ENCODE peak calls at places on chromosome 15, in ten cellular contexts. H is neural crest cell, J is AG09319, N is esophagus squamous epithelium, A is HFF-Myc, C is pancreas, P is left ventricle myocardium inferior, F is WTC11, Y is ovary, X is AG04450. T is an unnamed sample.

GRCh38 chr15:62099171-62099601 is 32.4 kb downstream of the C2CD4A start:
- DNase-seq in P (no peak), J (no peak), Y (no peak), N (no peak), C (no peak), A (peak; percentile 65), X (no peak), H (no peak), F (no peak), T (no peak)

GRCh38 chr15:34240537-34240936 is 15.7 kb downstream of the EMC4 start:
- DNase-seq in X (no peak), J (no peak), F (no peak), N (no peak), A (no peak), C (no peak), P (no peak), Y (no peak), H (no peak), T (no peak)

GRCh38 chr15:60392601-60392985 is 5.2 kb downstream of the ANXA2 start:
- DNase-seq in H (no peak), C (no peak), X (no peak), A (no peak), P (no peak), N (no peak), Y (no peak), J (no peak), F (no peak), T (no peak)

GRCh38 chr15:85579957-85580694 is 199.7 kb downstream of the AKAP13 start:
- DNase-seq in J (no peak), P (peak; percentile 35), X (no peak), C (peak; percentile 63), A (no peak), N (no peak), Y (no peak), H (no peak), F (no peak), T (no peak)

GRCh38 chr15:89781055-89781454 is 4.9 kb downstream of the MESP2 start:
- DNase-seq in A (no peak), F (no peak), Y (no peak), N (no peak), J (no peak), P (no peak), X (no peak), C (no peak), H (no peak), T (no peak)

GRCh38 chr15:71651750-71652186 is 158.6 kb upstream of the NR2E3 start:
- DNase-seq in N (no peak), A (peak; percentile 56), J (peak; percentile 61), X (peak; percentile 66), P (no peak), C (no peak), Y (no peak), F (peak; percentile 37), H (peak; percentile 15), T (peak; percentile 41)

GRCh38 chr15:70486451-70487379 is 276.6 kb downstream of the UACA start:
- DNase-seq in P (peak; percentile 30), X (peak; percentile 49), N (peak; percentile 11), J (peak; percentile 65), A (no peak), H (no peak), F (no peak), C (no peak), Y (no peak), T (no peak)

GRCh38 chr15:71043373-71043772 is 71.9 kb upstream of the THSD4 start:
- DNase-seq in J (no peak), N (no peak), F (no peak), A (no peak), X (no peak), P (no peak), C (no peak), H (no peak), Y (no peak), T (no peak)

GRCh38 chr15:31377030-31377429 is 50.4 kb downstream of the KLF13 start:
- DNase-seq in C (no peak), P (peak; percentile 13), N (no peak), F (no peak), H (no peak), J (no peak), A (no peak), Y (no peak), X (no peak), T (no peak)

GRCh38 chr15:91855241-91855640 is 1.7 kb downstream of the SLCO3A1 start:
- DNase-seq in H (no peak), X (no peak), J (no peak), A (no peak), P (no peak), F (no peak), Y (no peak), N (no peak), C (no peak), T (no peak)

GRCh38 chr15:57364282-57365007 is 11.9 kb upstream of the CGNL1 start:
- DNase-seq in P (no peak), H (no peak), Y (no peak), C (no peak), N (no peak), J (no peak), X (no peak), A (no peak), F (peak; percentile 56), T (no peak)

GRCh38 chr15:56741541-56741940 is 8.2 kb upstream of the ZNF280D start:
- DNase-seq in Y (no peak), F (no peak), P (no peak), C (no peak), H (no peak), X (no peak), N (no peak), A (no peak), J (no peak), T (no peak)

DNA sequence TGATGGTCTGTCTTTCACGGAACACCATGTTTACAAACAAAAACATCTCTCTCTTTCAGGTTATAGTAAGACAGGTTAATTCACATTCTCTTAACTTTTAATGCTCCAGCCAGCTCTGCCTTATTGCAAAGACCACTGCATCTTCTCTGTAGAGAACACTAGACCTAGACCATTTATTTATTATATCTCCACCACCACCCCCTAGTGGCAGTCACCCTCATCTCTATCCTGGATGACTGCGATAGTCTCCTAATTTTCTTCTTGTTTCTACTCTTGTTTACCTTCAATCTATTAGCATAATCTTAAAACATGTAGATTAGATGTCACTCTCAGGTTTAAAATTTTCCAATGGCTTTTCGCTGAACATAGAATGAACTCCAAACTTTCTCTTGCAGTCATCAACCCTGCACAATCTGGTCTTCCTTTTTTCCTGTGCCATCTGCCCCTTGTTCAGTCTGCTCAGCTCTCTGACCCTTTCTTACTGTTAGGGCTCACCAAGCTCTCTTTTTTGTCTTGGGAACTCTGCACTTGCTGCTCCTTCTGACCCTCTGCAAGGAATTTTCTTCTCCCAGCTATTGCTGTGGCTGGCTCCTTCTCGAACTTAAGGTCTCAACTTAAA is 155.6 kb downstream of the SQOR start:
- DNase-seq in P (peak; percentile 17), H (peak; percentile 20), F (peak; percentile 42), A (no peak), N (no peak), J (no peak), Y (no peak), X (no peak), C (no peak), T (no peak)
- TF ChIP-seq CTCF in P (peak; percentile 78), H (peak; percentile 68), F (peak; percentile 35), A (peak; percentile 47), N (peak; percentile 41), J (peak; percentile 45), Y (no peak), X (peak; percentile 59), C (no peak), T (no peak)

DNA sequence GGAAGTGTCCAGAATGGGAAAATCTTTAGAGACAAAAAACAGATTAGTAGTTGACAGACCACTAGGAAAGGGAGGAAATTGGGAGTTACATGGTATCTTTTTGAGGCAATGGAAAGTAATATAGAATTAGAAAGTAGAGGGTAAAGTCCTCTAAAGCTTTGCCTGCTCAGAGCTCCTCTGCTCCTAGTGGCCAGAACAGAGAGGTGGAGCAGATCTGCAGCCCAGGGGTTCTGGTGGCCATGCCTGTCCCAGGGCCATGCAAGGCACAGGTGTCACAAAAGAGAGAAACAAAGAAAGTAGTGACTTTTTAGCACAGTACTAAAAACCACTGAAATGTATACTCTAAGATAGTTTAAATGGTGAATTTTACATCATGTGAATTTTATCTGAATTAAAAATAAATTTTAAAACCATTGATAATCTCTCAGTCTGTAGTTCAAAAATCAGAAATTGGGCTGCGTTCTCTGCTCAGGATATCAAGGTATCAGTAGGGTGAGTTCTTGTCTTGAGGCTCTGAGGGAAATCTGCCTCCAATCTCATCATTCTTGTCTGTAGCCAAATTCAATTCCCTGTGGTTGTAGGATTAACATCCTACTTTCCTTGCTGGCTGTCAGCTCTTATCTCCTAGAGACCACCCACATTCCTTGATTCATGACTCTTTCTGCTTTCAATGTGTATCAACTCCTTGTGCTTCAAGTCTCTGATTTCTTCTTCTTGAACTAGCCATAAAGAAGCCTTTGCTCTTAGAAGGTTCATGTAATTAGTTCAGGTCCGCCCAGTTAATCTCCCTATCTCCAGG is 23.6 kb downstream of the PYGO1 start:
- DNase-seq in C (no peak), N (no peak), H (no peak), X (no peak), F (peak; percentile 22), J (no peak), A (no peak), P (no peak), Y (no peak), T (no peak)
- TF ChIP-seq CTCF in C (no peak), N (no peak), H (peak; percentile 23), X (no peak), F (no peak), J (no peak), A (peak; percentile 8), P (no peak), Y (no peak), T (no peak)

GRCh38 chr15:81155375-81156218 is 21.5 kb downstream of the CFAP161 start:
- DNase-seq in F (no peak), Y (peak; percentile 43), N (no peak), J (peak; percentile 58), P (no peak), C (no peak), H (peak; percentile 3), X (peak; percentile 46), A (no peak), T (no peak)
- TF ChIP-seq CTCF in F (no peak), Y (peak; percentile 78), N (peak; percentile 52), J (peak; percentile 56), P (peak; percentile 72), C (no peak), H (peak; percentile 63), X (peak; percentile 77), A (peak; percentile 40), T (peak; percentile 48)

DNA sequence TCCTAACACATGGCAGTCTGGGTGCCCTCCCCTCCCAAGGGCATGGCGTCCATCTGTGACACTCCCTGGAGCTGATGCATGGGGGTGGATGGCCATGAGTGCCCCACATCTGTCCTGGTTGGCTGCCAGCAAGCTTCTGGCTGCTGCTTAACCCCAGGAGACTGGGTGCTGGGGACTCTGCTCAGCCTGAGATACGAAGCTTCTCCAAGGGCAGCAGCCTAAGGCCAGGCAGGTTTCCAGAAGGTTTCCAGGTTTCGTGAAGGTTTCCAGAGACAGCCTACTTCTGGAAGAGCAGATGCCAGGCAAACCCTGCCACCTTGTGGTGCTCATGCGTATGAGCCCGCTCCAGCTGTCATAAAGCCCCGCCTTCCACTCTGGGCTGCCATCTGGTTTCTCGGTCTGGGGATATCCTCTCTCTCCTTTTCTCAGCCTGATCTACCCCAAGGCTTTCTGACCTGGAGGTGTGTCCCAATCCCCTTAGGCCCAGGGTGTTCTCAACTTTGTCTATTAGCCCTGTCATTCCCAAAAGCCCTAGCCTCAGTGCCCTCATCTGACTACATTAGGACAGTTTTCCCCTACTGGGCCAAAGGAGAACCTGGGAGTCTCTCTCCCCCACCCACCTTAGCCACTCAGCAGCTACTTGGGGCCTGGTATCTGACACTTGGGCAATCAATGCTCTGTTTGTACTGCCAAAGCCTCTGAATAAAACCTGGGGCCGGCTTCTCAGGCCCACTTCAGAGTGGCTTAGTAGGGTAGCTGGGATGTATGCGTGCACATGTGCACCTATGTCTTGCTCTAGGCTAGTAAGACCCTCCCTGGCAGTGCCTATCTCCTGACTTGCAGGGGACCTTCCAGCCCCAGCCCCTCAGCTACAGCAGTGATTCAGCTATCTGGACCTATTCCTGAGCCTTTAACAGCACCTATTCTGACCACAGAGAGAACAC is 12.0 kb downstream of the MRPL46 start:
- DNase-seq in H (peak; percentile 39), C (peak; percentile 71), F (peak; percentile 71), J (peak; percentile 22), N (no peak), A (peak; percentile 53), Y (peak; percentile 28), X (peak; percentile 33), P (peak; percentile 52), T (peak; percentile 58)
- TF ChIP-seq CTCF in H (peak; percentile 71), C (peak; percentile 65), F (peak; percentile 60), J (peak; percentile 79), N (peak; percentile 57), A (peak; percentile 80), Y (no peak), X (peak; percentile 75), P (peak; percentile 72), T (peak; percentile 22)

T was measured in lung.